ENCODE peak calls at places on chromosome 19, in seven cellular contexts. One of them, this sample, is unnamed. For H3K9me3, the result is how much of the 10 kb centered on the place peaks cover.

GRCh38 chr19:5621945-5622464 is 571 bp downstream of the SAFB2 start:
- DNase-seq in ascending aorta: no peak
- DNase-seq in heart left ventricle: peak
- DNase-seq in MM.1S: peak
- DNase-seq in ovary: peak
- DNase-seq in esophagus squamous epithelium: no peak
- DNase-seq in CD8-positive, alpha-beta T cell: no peak
- DNase-seq in this sample: peak

GRCh38 chr19:20247016-20247683 is 80.1 kb downstream of the ZNF486 start:
- DNase-seq in heart left ventricle: no peak
- DNase-seq in ovary: peak
- DNase-seq in esophagus squamous epithelium: no peak
- DNase-seq in MM.1S: no peak
- DNase-seq in CD8-positive, alpha-beta T cell: no peak
- DNase-seq in ascending aorta: no peak
- DNase-seq in this sample: no peak

GRCh38 chr19:15332311-15332996 is at the start of gene BRD4:
- DNase-seq in MM.1S: peak
- DNase-seq in ascending aorta: no peak
- DNase-seq in esophagus squamous epithelium: no peak
- DNase-seq in heart left ventricle: peak
- DNase-seq in ovary: peak
- DNase-seq in CD8-positive, alpha-beta T cell: peak
- DNase-seq in this sample: peak

GRCh38 chr19:5843295-5843927 is 3.9 kb upstream of the FUT6 start:
- DNase-seq in MM.1S: no peak
- DNase-seq in heart left ventricle: no peak
- DNase-seq in ascending aorta: no peak
- DNase-seq in esophagus squamous epithelium: no peak
- DNase-seq in ovary: no peak
- DNase-seq in CD8-positive, alpha-beta T cell: no peak
- DNase-seq in this sample: no peak

GRCh38 chr19:5036733-5037681 is 68.1 kb downstream of the KDM4B start:
- DNase-seq in CD8-positive, alpha-beta T cell: no peak
- DNase-seq in ascending aorta: no peak
- DNase-seq in ovary: no peak
- DNase-seq in heart left ventricle: peak
- DNase-seq in MM.1S: no peak
- DNase-seq in esophagus squamous epithelium: no peak
- DNase-seq in this sample: no peak

GRCh38 chr19:16917401-16917800 is 28.6 kb downstream of the F2RL3 start:
- DNase-seq in ascending aorta: no peak
- DNase-seq in ovary: no peak
- DNase-seq in MM.1S: no peak
- DNase-seq in CD8-positive, alpha-beta T cell: no peak
- DNase-seq in heart left ventricle: no peak
- DNase-seq in esophagus squamous epithelium: no peak
- DNase-seq in this sample: no peak

GRCh38 chr19:17332677-17333581 is 1.7 kb downstream of the ANO8 start:
- DNase-seq in MM.1S: peak
- DNase-seq in esophagus squamous epithelium: no peak
- DNase-seq in heart left ventricle: no peak
- DNase-seq in ascending aorta: no peak
- DNase-seq in ovary: no peak
- DNase-seq in CD8-positive, alpha-beta T cell: no peak
- DNase-seq in this sample: peak

GRCh38 chr19:1063030-1063908 is 3.7 kb upstream of the ARHGAP45 start:
- DNase-seq in ascending aorta: no peak
- DNase-seq in CD8-positive, alpha-beta T cell: peak
- DNase-seq in ovary: no peak
- DNase-seq in esophagus squamous epithelium: no peak
- DNase-seq in heart left ventricle: no peak
- DNase-seq in MM.1S: peak
- DNase-seq in this sample: peak

GRCh38 chr19:3140667-3141038 is 4.8 kb downstream of the GNA15 start:
- DNase-seq in MM.1S: no peak
- DNase-seq in esophagus squamous epithelium: no peak
- DNase-seq in CD8-positive, alpha-beta T cell: no peak
- DNase-seq in heart left ventricle: no peak
- DNase-seq in ascending aorta: no peak
- DNase-seq in ovary: no peak
- DNase-seq in this sample: no peak

GRCh38 chr19:15249560-15249874 is 17.3 kb upstream of the EPHX3 start:
- DNase-seq in heart left ventricle: no peak
- DNase-seq in MM.1S: no peak
- DNase-seq in esophagus squamous epithelium: no peak
- DNase-seq in ovary: no peak
- DNase-seq in ascending aorta: no peak
- DNase-seq in CD8-positive, alpha-beta T cell: no peak
- DNase-seq in this sample: no peak

GRCh38 chr19:19588546-19588945 is 29.9 kb downstream of the PBX4 start:
- DNase-seq in MM.1S: no peak
- DNase-seq in heart left ventricle: no peak
- DNase-seq in ovary: no peak
- DNase-seq in CD8-positive, alpha-beta T cell: no peak
- DNase-seq in ascending aorta: no peak
- DNase-seq in esophagus squamous epithelium: no peak
- DNase-seq in this sample: no peak

GRCh38 chr19:31444931-31445330 is 95.7 kb upstream of the TSHZ3 start:
- DNase-seq in MM.1S: no peak
- DNase-seq in heart left ventricle: no peak
- DNase-seq in ovary: no peak
- DNase-seq in CD8-positive, alpha-beta T cell: no peak
- DNase-seq in ascending aorta: no peak
- DNase-seq in esophagus squamous epithelium: no peak
- DNase-seq in this sample: no peak

DNA sequence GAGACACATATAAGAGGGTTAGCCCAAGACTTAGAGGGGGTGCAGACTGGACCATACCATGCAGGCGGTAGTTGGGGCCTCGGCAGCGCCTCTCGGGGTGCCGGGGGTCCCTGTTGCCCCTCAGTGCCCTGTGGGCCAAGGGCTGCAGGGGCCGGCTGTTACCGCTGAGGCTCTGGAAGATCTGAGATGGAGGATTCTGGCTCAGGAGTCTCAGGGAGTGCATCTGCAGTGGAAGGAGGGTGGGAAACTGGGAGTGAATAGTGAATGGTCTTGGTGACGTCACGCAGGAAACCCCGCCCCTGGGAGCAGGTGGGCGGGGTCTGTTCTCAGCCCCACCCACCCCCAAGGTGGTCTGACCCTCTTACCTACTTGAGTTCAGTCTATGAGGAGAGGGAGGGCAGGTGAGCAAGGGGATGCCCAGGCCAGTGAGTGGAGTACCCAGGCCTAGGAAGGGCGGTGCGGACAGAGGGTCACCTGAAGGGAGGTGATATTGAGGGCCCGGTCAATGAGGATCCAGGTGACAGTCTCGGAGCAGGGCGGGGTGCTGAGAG is 1.7 kb upstream of the DBP start:
- DNase-seq in MM.1S: no peak
- DNase-seq in esophagus squamous epithelium: no peak
- DNase-seq in ascending aorta: no peak
- DNase-seq in heart left ventricle: no peak
- DNase-seq in ovary: no peak
- DNase-seq in CD8-positive, alpha-beta T cell: no peak
- DNase-seq in this sample: peak
- H3K4me3 ChIP-seq in MM.1S: no peak
- H3K4me3 ChIP-seq in esophagus squamous epithelium: no peak
- H3K4me3 ChIP-seq in ascending aorta: no peak
- H3K4me3 ChIP-seq in heart left ventricle: peak
- H3K4me3 ChIP-seq in ovary: no peak
- H3K4me3 ChIP-seq in CD8-positive, alpha-beta T cell: peak
- H3K4me3 ChIP-seq in this sample: no peak

GRCh38 chr19:52557231-52557995 is 12.7 kb upstream of the ZNF701 start:
- DNase-seq in CD8-positive, alpha-beta T cell: no peak
- DNase-seq in heart left ventricle: no peak
- DNase-seq in MM.1S: no peak
- DNase-seq in ascending aorta: no peak
- DNase-seq in esophagus squamous epithelium: no peak
- DNase-seq in ovary: no peak
- DNase-seq in this sample: no peak

DNA sequence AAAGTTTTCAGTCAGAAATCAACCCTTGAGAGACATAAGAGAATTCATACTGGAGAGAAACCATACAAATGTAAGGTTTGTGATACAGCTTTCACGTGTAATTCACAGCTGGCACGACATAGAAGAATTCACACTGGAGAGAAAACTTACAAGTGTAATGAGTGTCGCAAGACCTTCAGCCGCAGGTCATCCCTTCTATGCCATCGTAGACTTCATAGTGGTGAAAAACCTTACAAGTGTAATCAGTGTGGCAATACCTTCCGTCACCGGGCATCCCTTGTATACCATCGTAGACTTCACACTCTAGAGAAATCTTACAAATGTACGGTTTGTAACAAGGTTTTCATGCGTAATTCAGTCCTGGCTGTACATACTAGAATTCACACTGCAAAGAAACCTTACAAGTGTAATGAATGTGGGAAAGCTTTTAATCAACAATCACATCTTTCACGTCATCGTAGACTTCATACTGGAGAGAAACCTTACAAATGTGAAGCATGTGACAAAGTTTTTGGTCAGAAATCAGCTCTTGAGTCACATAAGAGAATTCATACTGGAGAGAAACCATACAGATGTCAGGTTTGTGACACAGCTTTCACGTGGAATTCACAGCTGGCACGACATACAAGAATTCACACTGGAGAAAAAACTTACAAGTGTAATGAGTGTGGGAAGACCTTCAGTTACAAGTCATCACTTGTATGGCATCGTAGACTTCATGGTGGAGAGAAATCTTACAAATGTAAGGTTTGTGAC is 15.7 kb upstream of the ZNF701 start:
- DNase-seq in esophagus squamous epithelium: no peak
- DNase-seq in ovary: no peak
- DNase-seq in ascending aorta: no peak
- DNase-seq in heart left ventricle: no peak
- DNase-seq in MM.1S: no peak
- DNase-seq in CD8-positive, alpha-beta T cell: no peak
- DNase-seq in this sample: no peak
- H3K9me3 ChIP-seq in esophagus squamous epithelium: under half
- H3K9me3 ChIP-seq in ovary: under half
- H3K9me3 ChIP-seq in ascending aorta: half or more
- H3K9me3 ChIP-seq in heart left ventricle: under half
- H3K9me3 ChIP-seq in MM.1S: under half
- H3K9me3 ChIP-seq in CD8-positive, alpha-beta T cell: under half
- H3K9me3 ChIP-seq in this sample: under half

GRCh38 chr19:46721269-46722003 is 4.5 kb upstream of the PRKD2 start:
- DNase-seq in MM.1S: no peak
- DNase-seq in CD8-positive, alpha-beta T cell: no peak
- DNase-seq in ascending aorta: no peak
- DNase-seq in esophagus squamous epithelium: no peak
- DNase-seq in ovary: no peak
- DNase-seq in heart left ventricle: no peak
- DNase-seq in this sample: peak
- TF ChIP-seq CTCF in MM.1S: no peak
- TF ChIP-seq CTCF in CD8-positive, alpha-beta T cell: no peak
- TF ChIP-seq CTCF in ascending aorta: no peak
- TF ChIP-seq CTCF in esophagus squamous epithelium: no peak
- TF ChIP-seq CTCF in ovary: no peak
- TF ChIP-seq CTCF in heart left ventricle: no peak
- TF ChIP-seq CTCF in this sample: no peak

DNA sequence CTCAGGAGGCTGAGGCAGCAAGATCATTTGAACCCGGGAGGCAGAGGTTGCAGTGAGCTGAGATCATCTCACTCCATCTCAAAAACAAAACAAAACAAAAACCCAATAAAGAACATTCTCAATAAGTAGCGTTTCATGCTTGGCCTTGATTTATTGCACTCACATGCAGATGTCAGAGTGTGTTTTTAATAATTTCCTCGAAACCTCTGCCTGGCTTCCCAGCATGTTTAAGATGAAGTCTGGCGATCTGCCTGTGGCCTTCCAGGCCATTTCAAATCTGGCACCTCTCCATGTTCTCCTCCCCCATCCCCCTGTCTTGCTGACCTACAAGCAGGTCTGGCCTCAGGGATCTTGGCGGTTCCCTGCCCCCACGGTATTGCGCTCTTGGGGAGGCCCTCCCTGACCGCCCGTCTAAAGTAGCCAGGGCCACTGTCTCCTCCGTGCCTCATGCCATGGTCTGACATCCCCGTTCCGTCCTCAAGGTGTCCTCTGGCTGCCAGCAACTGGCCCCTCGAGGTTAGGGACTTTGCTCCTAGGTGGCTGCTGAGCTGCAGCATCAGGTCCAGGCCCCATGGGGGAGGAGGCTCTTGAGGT is 1.6 kb downstream of the WDR88 start:
- DNase-seq in CD8-positive, alpha-beta T cell: no peak
- DNase-seq in ovary: no peak
- DNase-seq in esophagus squamous epithelium: no peak
- DNase-seq in heart left ventricle: no peak
- DNase-seq in MM.1S: no peak
- DNase-seq in ascending aorta: no peak
- DNase-seq in this sample: peak
- H3K4me3 ChIP-seq in CD8-positive, alpha-beta T cell: no peak
- H3K4me3 ChIP-seq in ovary: no peak
- H3K4me3 ChIP-seq in esophagus squamous epithelium: no peak
- H3K4me3 ChIP-seq in heart left ventricle: no peak
- H3K4me3 ChIP-seq in MM.1S: no peak
- H3K4me3 ChIP-seq in ascending aorta: no peak
- H3K4me3 ChIP-seq in this sample: no peak

GRCh38 chr19:27774827-27775226 is 1438.1 kb downstream of the UQCRFS1 start:
- DNase-seq in ovary: no peak
- DNase-seq in esophagus squamous epithelium: no peak
- DNase-seq in MM.1S: peak
- DNase-seq in heart left ventricle: no peak
- DNase-seq in ascending aorta: no peak
- DNase-seq in CD8-positive, alpha-beta T cell: no peak
- DNase-seq in this sample: no peak
- H3K9me3 ChIP-seq in ovary: under half
- H3K9me3 ChIP-seq in esophagus squamous epithelium: under half
- H3K9me3 ChIP-seq in MM.1S: under half
- H3K9me3 ChIP-seq in heart left ventricle: under half
- H3K9me3 ChIP-seq in ascending aorta: under half
- H3K9me3 ChIP-seq in CD8-positive, alpha-beta T cell: under half
- H3K9me3 ChIP-seq in this sample: under half

GRCh38 chr19:36973021-36973843 is 57.1 kb downstream of the ZNF568 start:
- DNase-seq in ascending aorta: peak
- DNase-seq in esophagus squamous epithelium: peak
- DNase-seq in CD8-positive, alpha-beta T cell: peak
- DNase-seq in heart left ventricle: peak
- DNase-seq in ovary: peak
- DNase-seq in MM.1S: no peak
- DNase-seq in this sample: no peak
- TF ChIP-seq CTCF in ascending aorta: peak
- TF ChIP-seq CTCF in esophagus squamous epithelium: peak
- TF ChIP-seq CTCF in CD8-positive, alpha-beta T cell: no peak
- TF ChIP-seq CTCF in heart left ventricle: peak
- TF ChIP-seq CTCF in ovary: peak
- TF ChIP-seq CTCF in MM.1S: no peak
- TF ChIP-seq CTCF in this sample: no peak

GRCh38 chr19:48867922-48868195 is 558 bp downstream of the PLEKHA4 start:
- DNase-seq in heart left ventricle: peak
- DNase-seq in ovary: no peak
- DNase-seq in CD8-positive, alpha-beta T cell: no peak
- DNase-seq in esophagus squamous epithelium: no peak
- DNase-seq in ascending aorta: no peak
- DNase-seq in MM.1S: no peak
- DNase-seq in this sample: no peak
- H3K4me3 ChIP-seq in heart left ventricle: peak
- H3K4me3 ChIP-seq in ovary: peak
- H3K4me3 ChIP-seq in CD8-positive, alpha-beta T cell: no peak
- H3K4me3 ChIP-seq in esophagus squamous epithelium: peak
- H3K4me3 ChIP-seq in ascending aorta: peak
- H3K4me3 ChIP-seq in MM.1S: no peak
- H3K4me3 ChIP-seq in this sample: peak

GRCh38 chr19:45589768-45590167 is 5.2 kb upstream of the OPA3 start:
- DNase-seq in MM.1S: no peak
- DNase-seq in ascending aorta: no peak
- DNase-seq in heart left ventricle: no peak
- DNase-seq in ovary: no peak
- DNase-seq in CD8-positive, alpha-beta T cell: no peak
- DNase-seq in esophagus squamous epithelium: no peak
- DNase-seq in this sample: no peak
- H3K9me3 ChIP-seq in MM.1S: under half
- H3K9me3 ChIP-seq in ascending aorta: under half
- H3K9me3 ChIP-seq in heart left ventricle: under half
- H3K9me3 ChIP-seq in ovary: under half
- H3K9me3 ChIP-seq in CD8-positive, alpha-beta T cell: under half
- H3K9me3 ChIP-seq in esophagus squamous epithelium: under half
- H3K9me3 ChIP-seq in this sample: under half

This sample was measured in Caco-2.